ENCODE peak calls at places on chromosomes 11 and 22, in eight cellular contexts. One of them, this sample, is unnamed.

GRCh38 chr11:117385906-117386305 is 58.3 kb downstream of the CEP164 start:
- DNase-seq in astrocyte of the cerebellum: no peak
- DNase-seq in NCI-H2081: no peak
- DNase-seq in NCI-H1092: no peak
- DNase-seq in foreskin melanocyte: no peak
- DNase-seq in GM12864: no peak
- DNase-seq in neural progenitor cell: no peak
- DNase-seq in MCF 10A: no peak
- DNase-seq in this sample: no peak

GRCh38 chr22:23263651-23264555 is 83.6 kb downstream of the BCR start:
- DNase-seq in GM12864: no peak
- DNase-seq in foreskin melanocyte: no peak
- DNase-seq in astrocyte of the cerebellum: no peak
- DNase-seq in neural progenitor cell: no peak
- DNase-seq in NCI-H2081: no peak
- DNase-seq in MCF 10A: no peak
- DNase-seq in NCI-H1092: no peak
- DNase-seq in this sample: no peak

GRCh38 chr22:23068832-23069385 is 1.4 kb upstream of the GNAZ start:
- DNase-seq in NCI-H2081: no peak
- DNase-seq in GM12864: no peak
- DNase-seq in NCI-H1092: no peak
- DNase-seq in MCF 10A: no peak
- DNase-seq in foreskin melanocyte: no peak
- DNase-seq in neural progenitor cell: no peak
- DNase-seq in astrocyte of the cerebellum: no peak
- DNase-seq in this sample: no peak

GRCh38 chr22:19962909-19963806 is 21.5 kb upstream of the TXNRD2 start:
- DNase-seq in NCI-H1092: no peak
- DNase-seq in MCF 10A: peak
- DNase-seq in astrocyte of the cerebellum: no peak
- DNase-seq in GM12864: no peak
- DNase-seq in neural progenitor cell: no peak
- DNase-seq in foreskin melanocyte: no peak
- DNase-seq in NCI-H2081: no peak
- DNase-seq in this sample: no peak

GRCh38 chr11:130054966-130055365 is 14.7 kb upstream of the APLP2 start:
- DNase-seq in astrocyte of the cerebellum: no peak
- DNase-seq in foreskin melanocyte: no peak
- DNase-seq in NCI-H2081: no peak
- DNase-seq in neural progenitor cell: no peak
- DNase-seq in NCI-H1092: no peak
- DNase-seq in GM12864: no peak
- DNase-seq in MCF 10A: no peak
- DNase-seq in this sample: no peak

GRCh38 chr22:39802682-39803081 is 90.9 kb downstream of the ENTHD1 start:
- DNase-seq in NCI-H1092: no peak
- DNase-seq in MCF 10A: no peak
- DNase-seq in neural progenitor cell: no peak
- DNase-seq in NCI-H2081: no peak
- DNase-seq in GM12864: no peak
- DNase-seq in astrocyte of the cerebellum: no peak
- DNase-seq in foreskin melanocyte: no peak
- DNase-seq in this sample: no peak

GRCh38 chr11:133608496-133608895 is 76.2 kb upstream of the OPCML start:
- DNase-seq in NCI-H2081: no peak
- DNase-seq in foreskin melanocyte: no peak
- DNase-seq in GM12864: no peak
- DNase-seq in MCF 10A: no peak
- DNase-seq in neural progenitor cell: no peak
- DNase-seq in NCI-H1092: no peak
- DNase-seq in astrocyte of the cerebellum: no peak
- DNase-seq in this sample: no peak

GRCh38 chr22:43481528-43482309 is 69.9 kb downstream of the MPPED1 start:
- DNase-seq in neural progenitor cell: peak
- DNase-seq in NCI-H1092: no peak
- DNase-seq in NCI-H2081: no peak
- DNase-seq in MCF 10A: peak
- DNase-seq in GM12864: no peak
- DNase-seq in foreskin melanocyte: no peak
- DNase-seq in astrocyte of the cerebellum: no peak
- DNase-seq in this sample: no peak

GRCh38 chr11:47467372-47467771 is 18.4 kb upstream of the RAPSN start:
- DNase-seq in NCI-H2081: peak
- DNase-seq in astrocyte of the cerebellum: no peak
- DNase-seq in NCI-H1092: peak
- DNase-seq in MCF 10A: no peak
- DNase-seq in GM12864: no peak
- DNase-seq in neural progenitor cell: no peak
- DNase-seq in foreskin melanocyte: no peak
- DNase-seq in this sample: no peak

GRCh38 chr11:13924801-13925327 is 37.7 kb upstream of the SPON1 start:
- DNase-seq in neural progenitor cell: no peak
- DNase-seq in astrocyte of the cerebellum: no peak
- DNase-seq in NCI-H1092: no peak
- DNase-seq in MCF 10A: no peak
- DNase-seq in GM12864: no peak
- DNase-seq in foreskin melanocyte: no peak
- DNase-seq in NCI-H2081: no peak
- DNase-seq in this sample: no peak

GRCh38 chr11:107695446-107695845 is 16.4 kb downstream of the SLN start:
- DNase-seq in neural progenitor cell: no peak
- DNase-seq in NCI-H1092: no peak
- DNase-seq in GM12864: no peak
- DNase-seq in NCI-H2081: no peak
- DNase-seq in astrocyte of the cerebellum: no peak
- DNase-seq in foreskin melanocyte: peak
- DNase-seq in MCF 10A: no peak
- DNase-seq in this sample: no peak

GRCh38 chr22:26660961-26661578 is 3.7 kb downstream of the MIAT start:
- DNase-seq in GM12864: no peak
- DNase-seq in NCI-H2081: peak
- DNase-seq in NCI-H1092: no peak
- DNase-seq in astrocyte of the cerebellum: no peak
- DNase-seq in foreskin melanocyte: no peak
- DNase-seq in neural progenitor cell: peak
- DNase-seq in MCF 10A: no peak
- DNase-seq in this sample: no peak

GRCh38 chr11:72577271-72577681 is 96.9 kb downstream of the PDE2A start:
- DNase-seq in astrocyte of the cerebellum: no peak
- DNase-seq in neural progenitor cell: no peak
- DNase-seq in NCI-H1092: no peak
- DNase-seq in foreskin melanocyte: no peak
- DNase-seq in GM12864: no peak
- DNase-seq in NCI-H2081: no peak
- DNase-seq in MCF 10A: no peak
- DNase-seq in this sample: no peak

GRCh38 chr11:69599502-69599901 is 41.5 kb upstream of the CCND1 start:
- DNase-seq in astrocyte of the cerebellum: no peak
- DNase-seq in MCF 10A: peak
- DNase-seq in NCI-H1092: no peak
- DNase-seq in GM12864: no peak
- DNase-seq in foreskin melanocyte: no peak
- DNase-seq in NCI-H2081: no peak
- DNase-seq in neural progenitor cell: peak
- DNase-seq in this sample: no peak

GRCh38 chr11:104772806-104773241 is 125.4 kb downstream of the CASP12 start:
- DNase-seq in GM12864: no peak
- DNase-seq in astrocyte of the cerebellum: peak
- DNase-seq in MCF 10A: peak
- DNase-seq in NCI-H1092: no peak
- DNase-seq in foreskin melanocyte: peak
- DNase-seq in NCI-H2081: no peak
- DNase-seq in neural progenitor cell: no peak
- DNase-seq in this sample: peak

GRCh38 chr11:128824199-128825049 is 42.7 kb downstream of the KCNJ1 start:
- DNase-seq in MCF 10A: no peak
- DNase-seq in foreskin melanocyte: no peak
- DNase-seq in NCI-H2081: no peak
- DNase-seq in neural progenitor cell: no peak
- DNase-seq in astrocyte of the cerebellum: no peak
- DNase-seq in GM12864: no peak
- DNase-seq in NCI-H1092: no peak
- DNase-seq in this sample: no peak

GRCh38 chr11:1924121-1924520 is 4.6 kb downstream of the TNNT3 start:
- DNase-seq in neural progenitor cell: no peak
- DNase-seq in astrocyte of the cerebellum: no peak
- DNase-seq in GM12864: no peak
- DNase-seq in NCI-H2081: no peak
- DNase-seq in NCI-H1092: no peak
- DNase-seq in foreskin melanocyte: no peak
- DNase-seq in MCF 10A: no peak
- DNase-seq in this sample: no peak

GRCh38 chr11:125924384-125925007 is 20.2 kb downstream of the DDX25 start:
- DNase-seq in MCF 10A: no peak
- DNase-seq in neural progenitor cell: no peak
- DNase-seq in GM12864: no peak
- DNase-seq in astrocyte of the cerebellum: no peak
- DNase-seq in NCI-H1092: no peak
- DNase-seq in foreskin melanocyte: no peak
- DNase-seq in NCI-H2081: no peak
- DNase-seq in this sample: no peak

GRCh38 chr11:27274854-27275395 is 88.1 kb downstream of the CCDC34 start:
- DNase-seq in MCF 10A: no peak
- DNase-seq in NCI-H2081: no peak
- DNase-seq in astrocyte of the cerebellum: no peak
- DNase-seq in foreskin melanocyte: no peak
- DNase-seq in NCI-H1092: no peak
- DNase-seq in GM12864: no peak
- DNase-seq in neural progenitor cell: no peak
- DNase-seq in this sample: no peak

GRCh38 chr22:40046126-40046525 is 51.4 kb downstream of the FAM83F start:
- DNase-seq in foreskin melanocyte: no peak
- DNase-seq in MCF 10A: no peak
- DNase-seq in GM12864: no peak
- DNase-seq in astrocyte of the cerebellum: no peak
- DNase-seq in NCI-H1092: no peak
- DNase-seq in NCI-H2081: no peak
- DNase-seq in neural progenitor cell: no peak
- DNase-seq in this sample: no peak

GRCh38 chr22:50435701-50436115 is 39.1 kb downstream of the SBF1 start:
- DNase-seq in NCI-H1092: no peak
- DNase-seq in neural progenitor cell: no peak
- DNase-seq in GM12864: no peak
- DNase-seq in foreskin melanocyte: no peak
- DNase-seq in MCF 10A: no peak
- DNase-seq in NCI-H2081: no peak
- DNase-seq in astrocyte of the cerebellum: no peak
- DNase-seq in this sample: no peak

GRCh38 chr22:30000566-30000965 is 79.7 kb upstream of the HORMAD2 start:
- DNase-seq in NCI-H1092: no peak
- DNase-seq in MCF 10A: no peak
- DNase-seq in astrocyte of the cerebellum: no peak
- DNase-seq in NCI-H2081: no peak
- DNase-seq in GM12864: no peak
- DNase-seq in foreskin melanocyte: no peak
- DNase-seq in neural progenitor cell: no peak
- DNase-seq in this sample: no peak

GRCh38 chr22:35484651-35485372 is 55.8 kb upstream of the RASD2 start:
- DNase-seq in foreskin melanocyte: no peak
- DNase-seq in astrocyte of the cerebellum: no peak
- DNase-seq in NCI-H2081: no peak
- DNase-seq in NCI-H1092: no peak
- DNase-seq in GM12864: no peak
- DNase-seq in neural progenitor cell: no peak
- DNase-seq in MCF 10A: no peak
- DNase-seq in this sample: no peak

GRCh38 chr11:73944901-73945300 is 5.9 kb upstream of the DNAJB13 start:
- DNase-seq in neural progenitor cell: no peak
- DNase-seq in foreskin melanocyte: no peak
- DNase-seq in MCF 10A: no peak
- DNase-seq in NCI-H1092: no peak
- DNase-seq in GM12864: no peak
- DNase-seq in astrocyte of the cerebellum: no peak
- DNase-seq in NCI-H2081: no peak
- DNase-seq in this sample: no peak

GRCh38 chr11:126415128-126415527 is 59.6 kb downstream of the ST3GAL4 start:
- DNase-seq in MCF 10A: no peak
- DNase-seq in astrocyte of the cerebellum: peak
- DNase-seq in GM12864: no peak
- DNase-seq in neural progenitor cell: no peak
- DNase-seq in NCI-H2081: no peak
- DNase-seq in NCI-H1092: no peak
- DNase-seq in foreskin melanocyte: no peak
- DNase-seq in this sample: no peak

GRCh38 chr22:42288791-42289190 is 18.3 kb upstream of the TCF20 start:
- DNase-seq in NCI-H1092: no peak
- DNase-seq in GM12864: no peak
- DNase-seq in foreskin melanocyte: no peak
- DNase-seq in MCF 10A: peak
- DNase-seq in neural progenitor cell: no peak
- DNase-seq in astrocyte of the cerebellum: no peak
- DNase-seq in NCI-H2081: no peak
- DNase-seq in this sample: no peak

GRCh38 chr11:117221775-117222517 is 9.9 kb downstream of the PCSK7 start:
- DNase-seq in NCI-H2081: peak
- DNase-seq in astrocyte of the cerebellum: no peak
- DNase-seq in MCF 10A: peak
- DNase-seq in NCI-H1092: peak
- DNase-seq in foreskin melanocyte: no peak
- DNase-seq in GM12864: no peak
- DNase-seq in neural progenitor cell: no peak
- DNase-seq in this sample: no peak

GRCh38 chr11:13152736-13153541 is 124.7 kb upstream of the BMAL1 start:
- DNase-seq in MCF 10A: peak
- DNase-seq in NCI-H1092: peak
- DNase-seq in NCI-H2081: no peak
- DNase-seq in astrocyte of the cerebellum: no peak
- DNase-seq in foreskin melanocyte: no peak
- DNase-seq in neural progenitor cell: peak
- DNase-seq in GM12864: no peak
- DNase-seq in this sample: no peak